ENCODE peak calls at places on chromosomes 1 and 21, in six cellular contexts. One of them, this sample, is unnamed. For H3K9me3, the result is how much of the 10 kb centered on the place peaks cover.

GRCh38 chr1:218585565-218586184 is 240.5 kb downstream of the TGFB2 start:
- DNase-seq in CD4-positive, alpha-beta memory T cell: no peak
- DNase-seq in CD8-positive, alpha-beta memory T cell: no peak
- DNase-seq in tibial nerve: no peak
- DNase-seq in A673: no peak
- DNase-seq in A549: peak
- DNase-seq in this sample: no peak

GRCh38 chr1:201223852-201224670 is 33.4 kb downstream of the IGFN1 start:
- DNase-seq in CD4-positive, alpha-beta memory T cell: no peak
- DNase-seq in tibial nerve: no peak
- DNase-seq in CD8-positive, alpha-beta memory T cell: no peak
- DNase-seq in A549: no peak
- DNase-seq in A673: no peak
- DNase-seq in this sample: no peak

GRCh38 chr1:21861602-21862429 is 49.8 kb downstream of the LDLRAD2 start:
- DNase-seq in tibial nerve: no peak
- DNase-seq in A673: no peak
- DNase-seq in CD4-positive, alpha-beta memory T cell: no peak
- DNase-seq in CD8-positive, alpha-beta memory T cell: no peak
- DNase-seq in A549: peak
- DNase-seq in this sample: no peak

GRCh38 chr21:41425954-41426655 is at the start of gene MX1:
- DNase-seq in tibial nerve: peak
- DNase-seq in CD8-positive, alpha-beta memory T cell: peak
- DNase-seq in A673: no peak
- DNase-seq in CD4-positive, alpha-beta memory T cell: peak
- DNase-seq in A549: peak
- DNase-seq in this sample: peak

GRCh38 chr21:44454747-44455523 is at the start of gene LRRC3:
- DNase-seq in CD4-positive, alpha-beta memory T cell: peak
- DNase-seq in CD8-positive, alpha-beta memory T cell: peak
- DNase-seq in tibial nerve: peak
- DNase-seq in A673: peak
- DNase-seq in A549: peak
- DNase-seq in this sample: no peak

GRCh38 chr1:216261631-216262030 is 161.6 kb downstream of the USH2A start:
- DNase-seq in A673: no peak
- DNase-seq in CD8-positive, alpha-beta memory T cell: no peak
- DNase-seq in CD4-positive, alpha-beta memory T cell: no peak
- DNase-seq in A549: no peak
- DNase-seq in tibial nerve: no peak
- DNase-seq in this sample: no peak

GRCh38 chr1:45640293-45640692 is 16.4 kb upstream of the CCDC17 start:
- DNase-seq in A673: no peak
- DNase-seq in CD8-positive, alpha-beta memory T cell: no peak
- DNase-seq in CD4-positive, alpha-beta memory T cell: no peak
- DNase-seq in tibial nerve: no peak
- DNase-seq in A549: no peak
- DNase-seq in this sample: no peak

GRCh38 chr1:217747156-217747769 is 116.1 kb downstream of the SPATA17 start:
- DNase-seq in CD4-positive, alpha-beta memory T cell: no peak
- DNase-seq in tibial nerve: no peak
- DNase-seq in A549: peak
- DNase-seq in CD8-positive, alpha-beta memory T cell: no peak
- DNase-seq in A673: peak
- DNase-seq in this sample: peak

GRCh38 chr1:70142120-70142519 is 63.3 kb downstream of the LRRC40 start:
- DNase-seq in CD4-positive, alpha-beta memory T cell: no peak
- DNase-seq in A549: no peak
- DNase-seq in A673: no peak
- DNase-seq in tibial nerve: no peak
- DNase-seq in CD8-positive, alpha-beta memory T cell: no peak
- DNase-seq in this sample: no peak

GRCh38 chr1:66733348-66734017 is 18.8 kb upstream of the DYNLT5 start:
- DNase-seq in CD4-positive, alpha-beta memory T cell: no peak
- DNase-seq in tibial nerve: no peak
- DNase-seq in CD8-positive, alpha-beta memory T cell: no peak
- DNase-seq in A673: peak
- DNase-seq in A549: peak
- DNase-seq in this sample: peak

GRCh38 chr1:60615661-60616060 is 466.7 kb upstream of the NFIA start:
- DNase-seq in tibial nerve: no peak
- DNase-seq in CD4-positive, alpha-beta memory T cell: no peak
- DNase-seq in A673: no peak
- DNase-seq in A549: no peak
- DNase-seq in CD8-positive, alpha-beta memory T cell: no peak
- DNase-seq in this sample: no peak

GRCh38 chr1:226741009-226741408 is 1.9 kb upstream of the ITPKB start:
- DNase-seq in CD8-positive, alpha-beta memory T cell: no peak
- DNase-seq in CD4-positive, alpha-beta memory T cell: no peak
- DNase-seq in A673: no peak
- DNase-seq in A549: no peak
- DNase-seq in tibial nerve: no peak
- DNase-seq in this sample: no peak

GRCh38 chr1:236869911-236870310 is 74.8 kb downstream of the MTR start:
- DNase-seq in A673: no peak
- DNase-seq in A549: no peak
- DNase-seq in CD4-positive, alpha-beta memory T cell: no peak
- DNase-seq in tibial nerve: no peak
- DNase-seq in CD8-positive, alpha-beta memory T cell: no peak
- DNase-seq in this sample: no peak

GRCh38 chr1:103373991-103374390 is 151.5 kb upstream of the RNPC3 start:
- DNase-seq in tibial nerve: no peak
- DNase-seq in CD4-positive, alpha-beta memory T cell: no peak
- DNase-seq in A549: no peak
- DNase-seq in A673: no peak
- DNase-seq in CD8-positive, alpha-beta memory T cell: no peak
- DNase-seq in this sample: no peak

GRCh38 chr21:45593162-45594022 is 50.1 kb upstream of the PCBP3 start:
- DNase-seq in CD8-positive, alpha-beta memory T cell: no peak
- DNase-seq in A673: no peak
- DNase-seq in CD4-positive, alpha-beta memory T cell: no peak
- DNase-seq in A549: no peak
- DNase-seq in tibial nerve: no peak
- DNase-seq in this sample: peak

GRCh38 chr1:208433086-208433485 is 188.9 kb upstream of the PLXNA2 start:
- DNase-seq in tibial nerve: no peak
- DNase-seq in A673: no peak
- DNase-seq in CD8-positive, alpha-beta memory T cell: no peak
- DNase-seq in CD4-positive, alpha-beta memory T cell: no peak
- DNase-seq in A549: no peak
- DNase-seq in this sample: no peak

GRCh38 chr21:43644609-43645008 is 14.7 kb downstream of the HSF2BP start:
- DNase-seq in CD4-positive, alpha-beta memory T cell: no peak
- DNase-seq in CD8-positive, alpha-beta memory T cell: no peak
- DNase-seq in A673: no peak
- DNase-seq in A549: peak
- DNase-seq in tibial nerve: no peak
- DNase-seq in this sample: no peak

GRCh38 chr1:108661030-108661609 is at the start of gene HENMT1:
- DNase-seq in A549: peak
- DNase-seq in A673: peak
- DNase-seq in tibial nerve: peak
- DNase-seq in CD8-positive, alpha-beta memory T cell: peak
- DNase-seq in CD4-positive, alpha-beta memory T cell: peak
- DNase-seq in this sample: peak

GRCh38 chr1:116986531-116987255 is 14.9 kb upstream of the CD101 start:
- DNase-seq in CD4-positive, alpha-beta memory T cell: peak
- DNase-seq in A549: no peak
- DNase-seq in A673: no peak
- DNase-seq in tibial nerve: no peak
- DNase-seq in CD8-positive, alpha-beta memory T cell: no peak
- DNase-seq in this sample: no peak

GRCh38 chr1:222709700-222710153 is 2.6 kb downstream of the AIDA start:
- DNase-seq in A549: no peak
- DNase-seq in CD8-positive, alpha-beta memory T cell: no peak
- DNase-seq in CD4-positive, alpha-beta memory T cell: no peak
- DNase-seq in tibial nerve: no peak
- DNase-seq in A673: no peak
- DNase-seq in this sample: no peak

GRCh38 chr1:47681735-47682134 is 243.9 kb downstream of the FOXD2 start:
- DNase-seq in CD4-positive, alpha-beta memory T cell: no peak
- DNase-seq in A549: no peak
- DNase-seq in A673: no peak
- DNase-seq in tibial nerve: no peak
- DNase-seq in CD8-positive, alpha-beta memory T cell: no peak
- DNase-seq in this sample: no peak

GRCh38 chr21:38958940-38959685 is 153.4 kb downstream of the ETS2 start:
- DNase-seq in CD4-positive, alpha-beta memory T cell: no peak
- DNase-seq in A673: no peak
- DNase-seq in tibial nerve: peak
- DNase-seq in CD8-positive, alpha-beta memory T cell: no peak
- DNase-seq in A549: peak
- DNase-seq in this sample: no peak

GRCh38 chr21:14366998-14367397 is 15.9 kb downstream of the HSPA13 start:
- DNase-seq in A673: no peak
- DNase-seq in CD4-positive, alpha-beta memory T cell: no peak
- DNase-seq in CD8-positive, alpha-beta memory T cell: no peak
- DNase-seq in tibial nerve: no peak
- DNase-seq in A549: no peak
- DNase-seq in this sample: no peak

GRCh38 chr1:201358596-201358995 is 18.9 kb downstream of the TNNT2 start:
- DNase-seq in A549: no peak
- DNase-seq in A673: no peak
- DNase-seq in tibial nerve: no peak
- DNase-seq in CD8-positive, alpha-beta memory T cell: no peak
- DNase-seq in CD4-positive, alpha-beta memory T cell: no peak
- DNase-seq in this sample: no peak

GRCh38 chr1:199646761-199647160 is 380.7 kb upstream of the NR5A2 start:
- DNase-seq in CD4-positive, alpha-beta memory T cell: no peak
- DNase-seq in A549: peak
- DNase-seq in tibial nerve: no peak
- DNase-seq in CD8-positive, alpha-beta memory T cell: no peak
- DNase-seq in A673: no peak
- DNase-seq in this sample: no peak

GRCh38 chr1:66281808-66282207 is 252.1 kb upstream of the SGIP1 start:
- DNase-seq in CD8-positive, alpha-beta memory T cell: no peak
- DNase-seq in A549: no peak
- DNase-seq in tibial nerve: no peak
- DNase-seq in CD4-positive, alpha-beta memory T cell: no peak
- DNase-seq in A673: no peak
- DNase-seq in this sample: no peak

GRCh38 chr1:151472852-151473731 is 13.8 kb upstream of the POGZ start:
- DNase-seq in CD4-positive, alpha-beta memory T cell: no peak
- DNase-seq in tibial nerve: peak
- DNase-seq in CD8-positive, alpha-beta memory T cell: peak
- DNase-seq in A673: peak
- DNase-seq in A549: peak
- DNase-seq in this sample: peak

DNA sequence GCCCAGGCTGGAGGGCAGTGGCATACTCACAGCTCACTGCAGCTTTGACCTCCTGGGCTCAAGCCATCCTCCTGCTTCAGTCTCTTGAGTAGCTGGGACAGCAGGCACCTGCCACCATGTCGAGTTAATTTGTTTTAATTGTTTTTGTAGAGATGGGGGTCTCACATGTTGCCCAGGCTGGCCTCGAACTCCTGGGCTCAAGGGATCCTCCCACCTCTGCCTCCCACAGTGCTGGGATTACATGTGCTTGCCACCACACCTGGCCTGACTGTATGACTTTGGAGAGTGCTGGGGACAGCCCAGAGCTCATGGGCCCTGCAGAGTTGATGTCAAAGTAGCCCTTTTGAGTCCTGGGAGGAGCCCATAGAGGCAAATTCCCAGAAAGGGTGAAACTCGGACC is 1.8 kb downstream of the OBSCN start:
- DNase-seq in CD4-positive, alpha-beta memory T cell: no peak
- DNase-seq in A673: no peak
- DNase-seq in A549: no peak
- DNase-seq in CD8-positive, alpha-beta memory T cell: no peak
- DNase-seq in tibial nerve: no peak
- DNase-seq in this sample: no peak
- H3K4me3 ChIP-seq in CD4-positive, alpha-beta memory T cell: no peak
- H3K4me3 ChIP-seq in A673: no peak
- H3K4me3 ChIP-seq in A549: no peak
- H3K4me3 ChIP-seq in CD8-positive, alpha-beta memory T cell: no peak
- H3K4me3 ChIP-seq in tibial nerve: no peak
- H3K4me3 ChIP-seq in this sample: no peak

GRCh38 chr1:247156787-247157232 is 15.0 kb downstream of the ZNF124 start:
- DNase-seq in A549: peak
- DNase-seq in tibial nerve: no peak
- DNase-seq in A673: no peak
- DNase-seq in CD4-positive, alpha-beta memory T cell: peak
- DNase-seq in CD8-positive, alpha-beta memory T cell: no peak
- DNase-seq in this sample: no peak
- H3K9me3 ChIP-seq in A549: half or more
- H3K9me3 ChIP-seq in tibial nerve: half or more
- H3K9me3 ChIP-seq in A673: half or more
- H3K9me3 ChIP-seq in CD4-positive, alpha-beta memory T cell: half or more
- H3K9me3 ChIP-seq in CD8-positive, alpha-beta memory T cell: half or more
- H3K9me3 ChIP-seq in this sample: half or more

DNA sequence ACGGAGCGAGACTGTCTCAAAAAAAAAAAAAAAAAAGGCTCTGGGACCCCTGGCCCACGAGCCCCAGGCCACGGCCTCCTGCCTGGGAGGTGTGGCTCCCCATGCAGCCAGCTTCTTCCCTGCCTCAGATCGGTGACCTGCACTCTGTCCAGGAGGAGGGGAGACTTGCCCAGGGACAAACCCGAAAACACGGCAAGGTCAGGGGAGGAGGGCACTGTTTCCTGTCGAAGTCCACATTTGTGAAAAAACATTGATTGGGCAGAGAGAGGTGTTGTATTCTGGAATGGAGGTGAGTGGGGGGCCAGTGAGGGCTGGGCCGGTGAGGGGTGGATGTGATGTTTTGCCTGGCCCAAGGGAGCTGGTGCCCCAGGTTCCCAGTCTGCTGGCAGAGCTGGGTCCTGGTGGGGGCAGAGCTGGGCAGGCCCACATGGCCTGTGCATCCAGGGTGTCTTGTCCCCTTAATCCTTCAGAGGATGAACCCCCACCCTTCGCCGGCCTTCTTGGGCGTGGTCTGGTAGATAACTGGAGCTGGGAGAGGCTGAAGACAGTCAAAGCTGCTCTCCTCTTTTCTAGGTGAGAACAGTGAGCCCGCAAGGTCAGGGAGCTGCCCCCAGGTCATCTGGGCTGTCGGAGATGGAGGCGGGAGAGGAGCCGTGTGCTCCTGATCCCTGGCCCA is 12.4 kb upstream of the FAAP20 start:
- DNase-seq in tibial nerve: no peak
- DNase-seq in CD8-positive, alpha-beta memory T cell: no peak
- DNase-seq in A673: no peak
- DNase-seq in CD4-positive, alpha-beta memory T cell: no peak
- DNase-seq in A549: no peak
- DNase-seq in this sample: no peak
- H3K27ac ChIP-seq in tibial nerve: peak
- H3K27ac ChIP-seq in CD8-positive, alpha-beta memory T cell: no peak
- H3K27ac ChIP-seq in A673: no peak
- H3K27ac ChIP-seq in CD4-positive, alpha-beta memory T cell: no peak
- H3K27ac ChIP-seq in A549: peak
- H3K27ac ChIP-seq in this sample: no peak

DNA sequence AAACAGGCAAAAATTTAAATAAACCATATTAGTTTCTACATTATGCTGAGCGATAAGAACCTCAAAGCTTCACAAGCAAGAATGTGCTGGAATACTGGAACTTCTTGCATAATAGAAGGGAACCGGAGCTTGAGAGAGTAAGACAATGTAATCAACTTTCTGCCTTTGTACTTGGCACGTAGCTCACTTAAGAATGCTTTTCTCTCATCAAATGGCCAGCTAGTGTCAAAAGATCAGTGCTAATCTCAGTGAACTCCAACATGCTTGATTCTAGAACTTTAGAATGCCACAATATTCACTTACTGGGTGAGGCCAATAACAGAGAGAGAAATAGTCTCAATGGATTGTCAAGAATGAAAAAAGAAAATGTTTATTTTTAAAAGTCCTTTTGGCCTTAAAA is 486.1 kb upstream of the LRRC7 start:
- DNase-seq in A673: no peak
- DNase-seq in CD4-positive, alpha-beta memory T cell: no peak
- DNase-seq in tibial nerve: no peak
- DNase-seq in CD8-positive, alpha-beta memory T cell: no peak
- DNase-seq in A549: no peak
- DNase-seq in this sample: no peak
- H3K4me3 ChIP-seq in A673: no peak
- H3K4me3 ChIP-seq in CD4-positive, alpha-beta memory T cell: no peak
- H3K4me3 ChIP-seq in tibial nerve: no peak
- H3K4me3 ChIP-seq in CD8-positive, alpha-beta memory T cell: no peak
- H3K4me3 ChIP-seq in A549: no peak
- H3K4me3 ChIP-seq in this sample: no peak

This sample was measured in Karpas-422.